ENCODE peak calls at places on chromosomes 2 and 18, in seven cellular contexts. A, L, F, N, Q, C and U are unnamed samples.
A peak's percentile ranks its signal among the peaks of the same experiment; 100 is the strongest.

GRCh38 chr18:9539283-9539682 is 64.0 kb downstream of the RALBP1 start:
- DNase-seq in F (no peak), N (no peak), L (no peak), Q (no peak), C (no peak), A (no peak), U (no peak)

GRCh38 chr2:234621120-234621519 is 124.2 kb upstream of the ARL4C start:
- DNase-seq in C (no peak), L (no peak), A (no peak), Q (no peak), N (no peak), F (no peak), U (no peak)

GRCh38 chr18:21215480-21215879 is 26.6 kb upstream of the GREB1L start:
- DNase-seq in N (no peak), L (no peak), Q (no peak), C (no peak), F (no peak), A (no peak), U (no peak)

GRCh38 chr2:101307950-101308431 is 510 bp downstream of the RNF149 start:
- DNase-seq in N (no peak), F (no peak), Q (peak; percentile 33), L (peak; percentile 70), C (no peak), A (peak; percentile 45), U (peak; percentile 92)

GRCh38 chr2:156319811-156320490 is 12.6 kb downstream of the NR4A2 start:
- DNase-seq in L (peak; percentile 69), F (no peak), N (peak; percentile 63), A (peak; percentile 91), C (peak; percentile 48), Q (peak; percentile 31), U (peak; percentile 71)

GRCh38 chr2:217899231-217900009 is 103.4 kb downstream of the TNS1 start:
- DNase-seq in L (peak; percentile 95), A (peak; percentile 89), C (peak; percentile 82), N (peak; percentile 77), Q (peak; percentile 72), F (no peak), U (no peak)

GRCh38 chr18:5294113-5294617 is 1.4 kb downstream of the ZBTB14 start:
- DNase-seq in C (no peak), L (peak; percentile 73), Q (peak; percentile 73), A (no peak), F (peak; percentile 66), N (peak; percentile 61), U (no peak)

GRCh38 chr18:44939037-44939665 is 258.5 kb downstream of the SETBP1 start:
- DNase-seq in A (no peak), F (no peak), N (no peak), C (no peak), Q (peak; percentile 57), L (no peak), U (no peak)

GRCh38 chr2:168054657-168055056 is 192.7 kb downstream of the STK39 start:
- DNase-seq in Q (no peak), F (no peak), C (no peak), L (no peak), A (peak; percentile 56), N (no peak), U (no peak)

GRCh38 chr2:72024451-72025175 is 123.0 kb downstream of the CYP26B1 start:
- DNase-seq in C (no peak), N (peak; percentile 24), F (no peak), L (no peak), Q (no peak), A (no peak), U (peak; percentile 44)

GRCh38 chr2:145286716-145287115 is 766.8 kb upstream of the ZEB2 start:
- DNase-seq in F (no peak), A (no peak), N (no peak), C (no peak), Q (no peak), L (no peak), U (no peak)

GRCh38 chr2:145288650-145289496 is 769.0 kb upstream of the ZEB2 start:
- DNase-seq in C (peak; percentile 11), L (no peak), A (no peak), N (no peak), Q (no peak), F (no peak), U (no peak)

GRCh38 chr2:145292166-145292565 is 772.2 kb upstream of the ZEB2 start:
- DNase-seq in C (no peak), L (no peak), Q (no peak), A (no peak), N (no peak), F (no peak), U (no peak)

GRCh38 chr2:145284551-145284950 is 764.6 kb upstream of the ZEB2 start:
- DNase-seq in C (no peak), L (no peak), Q (no peak), A (no peak), N (no peak), F (no peak), U (no peak)

DNA sequence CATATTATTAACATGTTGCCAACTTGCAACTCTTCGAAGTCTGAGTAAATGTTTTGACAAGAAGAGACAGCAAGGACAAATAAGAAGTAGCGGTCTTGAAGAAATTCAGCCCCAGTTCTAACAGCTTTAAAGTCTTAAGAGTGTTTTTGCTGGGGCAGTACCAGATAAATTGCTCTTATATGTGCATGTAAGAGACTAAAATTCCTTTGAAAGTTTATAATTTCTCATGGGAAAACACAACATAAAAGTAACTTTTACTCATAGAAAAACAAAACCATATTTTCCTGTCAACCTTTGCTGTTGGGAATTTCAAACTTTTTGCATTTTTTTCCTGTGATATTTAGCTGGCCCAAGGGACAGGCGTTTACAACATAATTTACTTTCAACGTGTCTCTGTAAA is 767.8 kb upstream of the ZEB2 start:
- DNase-seq in C (no peak), N (no peak), L (no peak), Q (no peak), A (no peak), F (no peak), U (no peak)
- TF ChIP-seq POLR2AphosphoS5 in C (no peak), N (no peak), L (no peak), Q (no peak), A (no peak), F (no peak), U (no peak)

DNA sequence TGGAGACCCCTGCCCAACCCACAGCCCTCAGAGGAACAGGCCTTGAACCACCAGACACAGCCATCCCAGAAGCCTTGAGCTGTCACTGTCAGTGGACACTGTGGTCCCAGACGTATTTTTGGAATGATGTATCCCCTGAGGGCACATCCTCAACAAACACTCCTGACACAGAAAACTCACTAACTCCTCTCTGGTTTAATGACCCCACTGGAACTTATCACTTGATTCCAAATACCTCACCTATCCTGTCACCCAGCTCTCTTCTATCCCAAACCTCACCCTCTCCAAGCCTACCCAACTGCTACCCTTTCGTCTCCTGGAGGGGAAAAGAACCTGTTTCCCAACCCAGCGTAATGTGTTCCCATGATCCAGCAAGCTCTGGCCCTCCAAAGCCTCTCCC is 111.6 kb downstream of the MREG start:
- DNase-seq in Q (no peak), C (no peak), A (no peak), L (no peak), F (no peak), N (no peak), U (no peak)
- H3K4me3 ChIP-seq in Q (no peak overlapping the region), C (no peak overlapping the region), A (no peak overlapping the region), L (no peak overlapping the region), F (no peak overlapping the region), N (no peak overlapping the region), U (no peak overlapping the region)

DNA sequence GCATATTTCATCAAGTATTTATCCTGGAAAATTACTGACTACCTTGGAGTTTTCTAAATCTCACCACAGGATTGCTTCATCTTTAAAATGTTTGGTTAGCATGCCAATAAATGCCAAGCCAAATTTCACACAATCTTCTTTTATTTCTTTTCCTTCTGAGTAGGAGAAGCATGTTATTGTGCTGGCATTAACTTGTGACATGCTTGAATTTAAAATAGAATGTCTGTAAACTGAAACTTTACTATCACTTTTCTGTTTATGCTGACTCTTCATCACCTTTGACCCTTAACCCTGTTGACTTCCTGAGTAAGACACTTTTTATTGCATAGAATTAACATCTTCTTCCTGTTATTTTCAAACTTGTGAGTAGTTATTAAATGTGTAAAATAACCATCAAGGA is 56.2 kb upstream of the LRRTM4 start:
- DNase-seq in A (no peak), C (no peak), Q (no peak), L (no peak), N (no peak), F (no peak), U (no peak)
- TF ChIP-seq POLR2AphosphoS5 in A (no peak), C (no peak), Q (no peak), L (no peak), N (no peak), F (no peak), U (no peak)

GRCh38 chr18:75035944-75036343 is 173.0 kb downstream of the PTGR3 start:
- DNase-seq in L (no peak), A (no peak), Q (no peak), C (no peak), F (no peak), N (no peak), U (no peak)
- H3K4me3 ChIP-seq in L (no peak overlapping the region), A (no peak overlapping the region), Q (no peak overlapping the region), C (no peak overlapping the region), F (no peak overlapping the region), N (no peak overlapping the region), U (no peak overlapping the region)

GRCh38 chr18:50424877-50425690 is 50.2 kb downstream of the SKA1 start:
- DNase-seq in N (peak; percentile 75), A (no peak), Q (no peak), C (peak; percentile 59), F (no peak), L (no peak), U (no peak)

GRCh38 chr18:50428531-50429206 is 53.8 kb downstream of the SKA1 start:
- DNase-seq in Q (no peak), A (no peak), L (no peak), C (no peak), F (no peak), N (no peak), U (no peak)

GRCh38 chr18:50432915-50433314 is 58.1 kb downstream of the SKA1 start:
- DNase-seq in N (no peak), L (no peak), A (no peak), F (no peak), C (peak; percentile 12), Q (no peak), U (no peak)

GRCh38 chr18:50429207-50429948 is 54.5 kb downstream of the SKA1 start:
- DNase-seq in F (no peak), C (peak; percentile 20), L (no peak), Q (no peak), A (peak; percentile 76), N (no peak), U (no peak)

DNA sequence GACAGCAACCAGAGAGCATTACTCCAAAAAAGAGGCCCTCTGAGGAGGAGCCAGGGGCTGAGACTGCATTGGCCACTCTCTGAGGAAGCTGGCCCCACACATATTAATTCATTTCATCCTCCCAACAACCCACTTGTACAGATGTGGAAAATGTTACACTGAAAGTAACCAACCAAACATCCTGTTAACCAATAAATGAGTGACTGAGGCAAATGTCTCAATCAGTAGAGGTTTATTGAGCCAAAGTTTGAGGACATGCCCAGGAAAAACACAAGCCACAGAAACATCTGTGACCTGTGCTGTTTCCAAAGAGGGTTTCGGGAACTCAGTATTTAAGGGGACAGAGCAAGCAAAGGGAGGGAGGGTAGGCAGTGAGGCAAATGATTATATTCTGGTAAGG is 53.0 kb downstream of the SKA1 start:
- DNase-seq in Q (no peak), F (no peak), C (no peak), A (no peak), N (no peak), L (no peak), U (no peak)
- TF ChIP-seq POLR2AphosphoS5 in Q (no peak), F (no peak), C (no peak), A (no peak), N (no peak), L (no peak), U (no peak)